ENCODE peak calls at places on chromosome 5, in six cellular contexts. R is HepG2, X is lung, I is lower leg skin, D is psoas muscle, M is foreskin fibroblast. G is an unnamed sample.

GRCh38 chr5:7824995-7825394 is 25.9 kb downstream of the CFAP90 start:
- DNase-seq in R (no peak), X (no peak), I (no peak), D (no peak), M (no peak), G (no peak)

GRCh38 chr5:172150514-172151425 is 37.3 kb downstream of the STK10 start:
- DNase-seq in R (no peak), X (peak; percentile 59), I (peak; percentile 62), D (peak; percentile 46), M (peak; percentile 37), G (no peak)

GRCh38 chr5:1643651-1644392 is 120.1 kb upstream of the LPCAT1 start:
- DNase-seq in R (no peak), X (no peak), I (no peak), D (no peak), M (peak; percentile 56), G (no peak)

GRCh38 chr5:99000878-99001277 is 72.1 kb upstream of the CHD1 start:
- DNase-seq in R (no peak), X (no peak), I (no peak), D (no peak), M (peak; percentile 68), G (no peak)

GRCh38 chr5:39106332-39106731 is 32.1 kb upstream of the RICTOR start:
- DNase-seq in R (no peak), X (no peak), I (no peak), D (no peak), M (peak; percentile 47), G (no peak)

GRCh38 chr5:81553570-81554212 is 159.8 kb upstream of the ACOT12 start:
- DNase-seq in R (no peak), X (no peak), I (no peak), D (no peak), M (no peak), G (no peak)

GRCh38 chr5:169777112-169777511 is 140.0 kb downstream of the DOCK2 start:
- DNase-seq in R (no peak), X (no peak), I (no peak), D (no peak), M (no peak), G (no peak)

GRCh38 chr5:42953061-42953460 is 87.1 kb downstream of the ANXA2R start:
- DNase-seq in R (no peak), X (no peak), I (no peak), D (no peak), M (peak; percentile 52), G (no peak)

GRCh38 chr5:77035950-77036349 is 5.7 kb downstream of the AGGF1 start:
- DNase-seq in R (no peak), X (no peak), I (no peak), D (no peak), M (no peak), G (no peak)

GRCh38 chr5:104573979-104574709 is 1011.6 kb upstream of the NUDT12 start:
- DNase-seq in R (no peak), X (no peak), I (no peak), D (no peak), M (no peak), G (no peak)

GRCh38 chr5:82358454-82358853 is 80.3 kb upstream of the RPS23 start:
- DNase-seq in R (no peak), X (no peak), I (no peak), D (no peak), M (no peak), G (no peak)

GRCh38 chr5:146667633-146668032 is 151.6 kb upstream of the GPR151 start:
- DNase-seq in R (no peak), X (no peak), I (no peak), D (no peak), M (no peak), G (peak; percentile 73)

GRCh38 chr5:153658606-153659005 is 168.1 kb downstream of the GRIA1 start:
- DNase-seq in R (no peak), X (no peak), I (no peak), D (no peak), M (peak; percentile 44), G (peak; percentile 88)

GRCh38 chr5:98307811-98308210 is 465.7 kb upstream of the RGMB start:
- DNase-seq in R (no peak), X (no peak), I (no peak), D (no peak), M (peak; percentile 87), G (no peak)

GRCh38 chr5:143261748-143262392 is 141.6 kb downstream of the NR3C1 start:
- DNase-seq in R (no peak), X (no peak), I (no peak), D (no peak), M (peak; percentile 77), G (no peak)

GRCh38 chr5:43425965-43426364 is 13.8 kb upstream of the CCL28 start:
- DNase-seq in R (no peak), X (no peak), I (peak; percentile 18), D (no peak), M (peak; percentile 84), G (peak; percentile 92)

GRCh38 chr5:146529984-146530383 is 14.0 kb upstream of the GPR151 start:
- DNase-seq in R (no peak), X (no peak), I (no peak), D (no peak), M (no peak), G (no peak)

GRCh38 chr5:132258102-132259060 is 885 bp downstream of the PDLIM4 start:
- DNase-seq in R (no peak), X (no peak), I (no peak), D (peak; percentile 37), M (peak; percentile 51), G (no peak)

GRCh38 chr5:127754259-127754658 is 51.1 kb downstream of the CCDC192 start:
- DNase-seq in R (no peak), X (no peak), I (no peak), D (no peak), M (peak; percentile 11), G (peak; percentile 52)

GRCh38 chr5:129171194-129171944 is 76.8 kb downstream of the ISOC1 start:
- DNase-seq in R (no peak), X (no peak), I (no peak), D (no peak), M (no peak), G (no peak)

GRCh38 chr5:51225671-51226419 is 157.4 kb upstream of the ISL1 start:
- DNase-seq in R (no peak), X (no peak), I (no peak), D (no peak), M (peak; percentile 18), G (peak; percentile 33)

GRCh38 chr5:67012241-67012640 is 184.4 kb downstream of the CD180 start:
- DNase-seq in R (no peak), X (no peak), I (no peak), D (no peak), M (peak; percentile 36), G (no peak)

GRCh38 chr5:159182691-159183090 is 26.7 kb downstream of the RNF145 start:
- DNase-seq in R (peak; percentile 83), X (no peak), I (no peak), D (no peak), M (peak; percentile 15), G (no peak)

GRCh38 chr5:132315529-132316067 is 21.4 kb downstream of the SLC22A4 start:
- DNase-seq in R (no peak), X (no peak), I (no peak), D (no peak), M (no peak), G (no peak)

GRCh38 chr5:74063821-74064598 is 438.0 kb downstream of the ARHGEF28 start:
- DNase-seq in R (peak; percentile 14), X (no peak), I (no peak), D (no peak), M (peak; percentile 72), G (peak; percentile 59)

GRCh38 chr5:53917095-53917494 is 356.7 kb downstream of the NDUFS4 start:
- DNase-seq in R (no peak), X (no peak), I (no peak), D (no peak), M (peak; percentile 71), G (peak; percentile 31)
- TF ChIP-seq CTCF in R (no peak), X (no peak), I (no peak), D (no peak), M (peak; percentile 49), G (peak; percentile 44)

DNA sequence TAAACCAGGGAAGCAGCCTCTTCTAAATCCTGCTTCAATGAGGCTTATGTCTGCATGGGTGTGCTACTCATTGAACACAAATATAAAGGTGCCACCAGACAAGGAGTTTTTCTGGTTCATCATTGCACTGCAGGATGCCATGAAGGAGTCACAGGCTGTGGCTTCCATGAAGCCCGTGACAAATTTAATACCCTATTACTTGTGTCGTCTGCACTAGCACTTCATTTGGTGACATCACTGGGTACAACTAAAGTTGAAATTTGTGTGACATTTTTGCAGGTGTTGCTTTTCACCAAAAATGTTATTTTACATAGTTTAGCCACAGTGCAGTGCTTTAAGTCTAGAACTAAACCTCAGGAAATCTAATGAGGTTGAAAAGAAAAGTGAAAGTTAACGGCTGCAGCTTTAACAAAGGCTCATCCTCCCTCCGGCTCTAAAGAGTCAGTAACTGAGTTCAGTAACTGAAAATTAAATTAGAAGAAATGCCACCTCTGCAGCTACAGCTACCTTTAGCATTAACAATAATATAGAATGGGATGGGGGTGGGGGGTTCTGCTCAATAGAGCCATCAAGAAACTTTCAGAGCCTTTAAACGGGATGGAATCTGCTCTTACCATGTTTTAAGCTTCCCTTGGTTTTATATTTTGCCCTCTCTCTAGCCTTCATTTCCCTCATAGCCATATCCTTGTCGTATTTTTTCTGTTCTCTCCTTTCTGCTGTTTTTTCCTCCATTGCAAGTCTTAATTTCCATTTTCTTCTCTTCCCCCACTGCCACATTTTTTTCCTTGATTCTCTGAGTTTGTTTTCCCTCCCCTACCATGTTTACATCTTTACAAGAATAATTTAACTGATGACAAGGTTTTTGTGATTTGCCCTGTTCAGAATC is 233.8 kb upstream of the TMEM161B start:
- DNase-seq in R (no peak), X (no peak), I (no peak), D (no peak), M (peak; percentile 1), G (no peak)
- H3K4me3 ChIP-seq in R (peak overlapping the region; percentile 49), X (no peak overlapping the region), I (peak overlapping the region; percentile 23), D (peak overlapping the region; percentile 64), M (peak overlapping the region; percentile 40), G (peak overlapping the region; percentile 21)

GRCh38 chr5:75351058-75351926 is 14.3 kb downstream of the HMGCR start:
- DNase-seq in R (no peak), X (no peak), I (no peak), D (no peak), M (no peak), G (no peak)

GRCh38 chr5:75342836-75343235 is 5.8 kb downstream of the HMGCR start:
- DNase-seq in R (no peak), X (no peak), I (no peak), D (no peak), M (peak; percentile 53), G (no peak)

GRCh38 chr5:75349663-75350062 is 12.6 kb downstream of the HMGCR start:
- DNase-seq in R (no peak), X (no peak), I (no peak), D (no peak), M (no peak), G (no peak)

DNA sequence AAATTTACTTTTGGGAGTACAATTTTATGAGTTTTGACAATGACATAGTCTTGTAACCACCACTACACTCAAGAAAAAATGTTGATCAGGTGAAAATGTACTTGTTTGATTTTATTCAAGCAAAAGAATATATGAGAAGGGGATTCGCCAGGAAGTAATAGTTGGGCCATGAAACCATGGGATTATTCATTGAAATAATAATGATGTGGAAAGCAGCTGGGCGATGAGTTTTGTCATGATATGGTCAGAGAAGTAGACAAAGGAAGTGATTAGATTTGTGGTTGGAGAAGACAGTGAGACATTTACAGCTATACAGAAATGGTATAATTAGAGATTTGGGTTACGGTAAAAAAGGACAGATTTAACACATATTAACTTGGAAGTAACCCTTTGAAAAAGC is 11.2 kb downstream of the HMGCR start:
- DNase-seq in R (no peak), X (no peak), I (no peak), D (no peak), M (peak; percentile 37), G (no peak)
- TF ChIP-seq CTCF in R (no peak), X (no peak), I (no peak), D (no peak), M (no peak), G (no peak)

GRCh38 chr5:17378346-17378984 is 119.6 kb upstream of the TAF11L2 start:
- DNase-seq in R (no peak), X (no peak), I (no peak), D (no peak), M (peak; percentile 16), G (no peak)
- H3K4me3 ChIP-seq in R (no peak overlapping the region), X (no peak overlapping the region), I (no peak overlapping the region), D (no peak overlapping the region), M (no peak overlapping the region), G (no peak overlapping the region)